ENCODE peak calls at places on chromosome 13, in seven cellular contexts. H is GDM1; G is hippocampal formation; Q is fibroblast of lung; C is Calu3; F is stimulated activated CD4-positive, alpha-beta T cell treated with anti-CD3 and anti-CD28 coated beads, Interleukin-1b, Interleukin-23, amount 100 ng/mL, for 1 hour; S is HFFc6. U is an unnamed sample.

GRCh38 chr13:113567681-113568080 is 16.9 kb upstream of the TFDP1 start:
- DNase-seq in H (no peak), G (no peak), Q (no peak), C (no peak), F (no peak), S (no peak), U (no peak)

GRCh38 chr13:49374585-49375290 is 69.1 kb downstream of the CAB39L start:
- DNase-seq in H (no peak), G (no peak), Q (peak), C (no peak), F (no peak), S (peak), U (no peak)

GRCh38 chr13:101919541-101920306 is 467.2 kb downstream of the ITGBL1 start:
- DNase-seq in H (no peak), G (no peak), Q (peak), C (peak), F (no peak), S (no peak), U (no peak)

GRCh38 chr13:106385669-106386068 is 149.8 kb downstream of the EFNB2 start:
- DNase-seq in H (no peak), G (no peak), Q (no peak), C (no peak), F (no peak), S (no peak), U (no peak)

GRCh38 chr13:110340812-110341444 is 33.8 kb downstream of the COL4A2 start:
- DNase-seq in H (no peak), G (no peak), Q (peak), C (no peak), F (no peak), S (peak), U (no peak)

GRCh38 chr13:42041017-42041683 is 7.3 kb upstream of the DGKH start:
- DNase-seq in H (no peak), G (no peak), Q (peak), C (peak), F (no peak), S (peak), U (peak)

GRCh38 chr13:44274838-44275237 is 98.8 kb upstream of the SERP2 start:
- DNase-seq in H (peak), G (no peak), Q (no peak), C (no peak), F (no peak), S (no peak), U (no peak)

GRCh38 chr13:95420501-95420900 is 119.2 kb upstream of the ABCC4 start:
- DNase-seq in H (no peak), G (no peak), Q (no peak), C (no peak), F (no peak), S (no peak), U (no peak)

GRCh38 chr13:110317496-110318195 is 10.6 kb downstream of the COL4A2 start:
- DNase-seq in H (no peak), G (no peak), Q (no peak), C (no peak), F (no peak), S (no peak), U (no peak)

GRCh38 chr13:74575729-74576125 is 441.5 kb upstream of the KLF12 start:
- DNase-seq in H (no peak), G (peak), Q (peak), C (no peak), F (peak), S (peak), U (no peak)

GRCh38 chr13:44044544-44045178 is 165.0 kb downstream of the LACC1 start:
- DNase-seq in H (no peak), G (no peak), Q (peak), C (no peak), F (no peak), S (peak), U (no peak)

GRCh38 chr13:52085416-52085815 is 43.5 kb downstream of the NEK5 start:
- DNase-seq in H (no peak), G (no peak), Q (peak), C (no peak), F (no peak), S (peak), U (no peak)

GRCh38 chr13:37868691-37869505 is 674 bp downstream of the TRPC4 start:
- DNase-seq in H (no peak), G (no peak), Q (peak), C (no peak), F (no peak), S (peak), U (no peak)

GRCh38 chr13:75512253-75512652 is 25.4 kb downstream of the COMMD6 start:
- DNase-seq in H (no peak), G (no peak), Q (no peak), C (no peak), F (no peak), S (no peak), U (no peak)

GRCh38 chr13:30577381-30577780 is 40.3 kb upstream of the USPL1 start:
- DNase-seq in H (no peak), G (no peak), Q (peak), C (no peak), F (no peak), S (peak), U (peak)

GRCh38 chr13:36344173-36344572 is 2.0 kb downstream of the SPART start:
- DNase-seq in H (no peak), G (no peak), Q (peak), C (no peak), F (no peak), S (peak), U (peak)

GRCh38 chr13:23679214-23679613 is 109.0 kb downstream of the TNFRSF19 start:
- DNase-seq in H (no peak), G (no peak), Q (peak), C (peak), F (no peak), S (peak), U (no peak)

GRCh38 chr13:34230271-34230670 is 412.3 kb downstream of the RFC3 start:
- DNase-seq in H (no peak), G (no peak), Q (no peak), C (no peak), F (no peak), S (no peak), U (no peak)

GRCh38 chr13:35694549-35695233 is 218.2 kb upstream of the MAB21L1 start:
- DNase-seq in H (no peak), G (no peak), Q (no peak), C (no peak), F (no peak), S (no peak), U (no peak)

GRCh38 chr13:106466691-106467405 is 68.6 kb downstream of the EFNB2 start:
- DNase-seq in H (no peak), G (no peak), Q (no peak), C (no peak), F (no peak), S (no peak), U (no peak)

GRCh38 chr13:110850840-110851239 is 64.0 kb downstream of the ANKRD10 start:
- DNase-seq in H (no peak), G (no peak), Q (no peak), C (no peak), F (no peak), S (no peak), U (no peak)

GRCh38 chr13:63307239-63307638 is 1891.6 kb upstream of the PCDH20 start:
- DNase-seq in H (no peak), G (no peak), Q (no peak), C (no peak), F (no peak), S (no peak), U (no peak)

GRCh38 chr13:29137016-29137415 is 316.9 kb downstream of the MTUS2 start:
- DNase-seq in H (no peak), G (no peak), Q (no peak), C (no peak), F (no peak), S (no peak), U (no peak)

GRCh38 chr13:60836821-60837220 is 439.8 kb downstream of the TDRD3 start:
- DNase-seq in H (no peak), G (no peak), Q (no peak), C (no peak), F (no peak), S (no peak), U (no peak)

GRCh38 chr13:26050568-26051230 is 1.1 kb downstream of the SHISA2 start:
- DNase-seq in H (no peak), G (peak), Q (peak), C (no peak), F (no peak), S (no peak), U (no peak)

GRCh38 chr13:97435794-97436193 is 1.8 kb downstream of the RAP2A start:
- DNase-seq in H (no peak), G (no peak), Q (peak), C (no peak), F (no peak), S (peak), U (peak)

GRCh38 chr13:97559030-97559429 is 125.1 kb downstream of the RAP2A start:
- DNase-seq in H (no peak), G (no peak), Q (no peak), C (no peak), F (no peak), S (no peak), U (no peak)

GRCh38 chr13:26589754-26590153 is 32.3 kb downstream of the WASF3 start:
- DNase-seq in H (no peak), G (no peak), Q (peak), C (no peak), F (no peak), S (no peak), U (no peak)

GRCh38 chr13:73142091-73142490 is 83.3 kb downstream of the KLF5 start:
- DNase-seq in H (no peak), G (no peak), Q (peak), C (no peak), F (no peak), S (no peak), U (no peak)

GRCh38 chr13:99796175-99796819 is 175.3 kb downstream of the ZIC5 start:
- DNase-seq in H (peak), G (no peak), Q (peak), C (peak), F (no peak), S (peak), U (no peak)

GRCh38 chr13:27353166-27353583 is 71.2 kb upstream of the GTF3A start:
- DNase-seq in H (no peak), G (no peak), Q (peak), C (no peak), F (no peak), S (no peak), U (no peak)

GRCh38 chr13:56900549-56901279 is 240.0 kb upstream of the PRR20A start:
- DNase-seq in H (no peak), G (no peak), Q (no peak), C (no peak), F (no peak), S (no peak), U (no peak)

GRCh38 chr13:36126496-36126895 is 4.7 kb downstream of the DCLK1 start:
- DNase-seq in H (no peak), G (no peak), Q (no peak), C (no peak), F (no peak), S (no peak), U (no peak)

GRCh38 chr13:36920612-36921185 is 661 bp upstream of the SMAD9 start:
- DNase-seq in H (no peak), G (no peak), Q (peak), C (no peak), F (no peak), S (no peak), U (no peak)

U was measured in AML-193.